ENCODE peak calls at places on chromosome 15, in eight cellular contexts. One of them, this sample, is unnamed.

GRCh38 chr15:99925661-99926461 is 192.6 kb upstream of the LYSMD4 start:
- DNase-seq in thoracic aorta: no peak
- DNase-seq in uterus: peak; percentile 54
- DNase-seq in fibroblast of lung: peak; percentile 6
- DNase-seq in Peyer's patch: peak; percentile 79
- DNase-seq in IMR-90: no peak
- DNase-seq in K562: peak; percentile 35
- DNase-seq in OCI-LY7: no peak
- DNase-seq in this sample: no peak

GRCh38 chr15:34329006-34329405 is 8.6 kb downstream of the SLC12A6 start:
- DNase-seq in OCI-LY7: no peak
- DNase-seq in thoracic aorta: no peak
- DNase-seq in fibroblast of lung: no peak
- DNase-seq in IMR-90: no peak
- DNase-seq in uterus: no peak
- DNase-seq in Peyer's patch: no peak
- DNase-seq in K562: no peak
- DNase-seq in this sample: no peak

GRCh38 chr15:28873006-28873405 is 12.8 kb upstream of the APBA2 start:
- DNase-seq in IMR-90: no peak
- DNase-seq in fibroblast of lung: no peak
- DNase-seq in uterus: no peak
- DNase-seq in OCI-LY7: no peak
- DNase-seq in thoracic aorta: no peak
- DNase-seq in K562: no peak
- DNase-seq in Peyer's patch: no peak
- DNase-seq in this sample: no peak

GRCh38 chr15:101099183-101099582 is 152.7 kb downstream of the CHSY1 start:
- DNase-seq in thoracic aorta: no peak
- DNase-seq in IMR-90: no peak
- DNase-seq in Peyer's patch: no peak
- DNase-seq in K562: no peak
- DNase-seq in uterus: no peak
- DNase-seq in fibroblast of lung: no peak
- DNase-seq in OCI-LY7: no peak
- DNase-seq in this sample: no peak

GRCh38 chr15:28975766-28976179 is 90.0 kb downstream of the APBA2 start:
- DNase-seq in uterus: no peak
- DNase-seq in K562: peak; percentile 74
- DNase-seq in IMR-90: peak; percentile 55
- DNase-seq in fibroblast of lung: peak; percentile 68
- DNase-seq in thoracic aorta: no peak
- DNase-seq in Peyer's patch: no peak
- DNase-seq in OCI-LY7: peak; percentile 67
- DNase-seq in this sample: peak; percentile 20

GRCh38 chr15:74200394-74200793 is 2.2 kb downstream of the STRA6 start:
- DNase-seq in fibroblast of lung: peak; percentile 61
- DNase-seq in IMR-90: peak; percentile 76
- DNase-seq in uterus: peak; percentile 66
- DNase-seq in thoracic aorta: peak; percentile 55
- DNase-seq in OCI-LY7: no peak
- DNase-seq in K562: no peak
- DNase-seq in Peyer's patch: no peak
- DNase-seq in this sample: no peak

GRCh38 chr15:63499611-63500010 is 4.8 kb upstream of the USP3 start:
- DNase-seq in thoracic aorta: no peak
- DNase-seq in fibroblast of lung: no peak
- DNase-seq in IMR-90: no peak
- DNase-seq in uterus: no peak
- DNase-seq in OCI-LY7: no peak
- DNase-seq in Peyer's patch: no peak
- DNase-seq in K562: no peak
- DNase-seq in this sample: no peak

GRCh38 chr15:41483115-41483514 is 10.6 kb upstream of the ITPKA start:
- DNase-seq in Peyer's patch: no peak
- DNase-seq in K562: no peak
- DNase-seq in OCI-LY7: no peak
- DNase-seq in uterus: no peak
- DNase-seq in IMR-90: no peak
- DNase-seq in fibroblast of lung: no peak
- DNase-seq in thoracic aorta: no peak
- DNase-seq in this sample: no peak

GRCh38 chr15:52408823-52409222 is 113.2 kb upstream of the MYO5C start:
- DNase-seq in fibroblast of lung: no peak
- DNase-seq in uterus: no peak
- DNase-seq in IMR-90: peak; percentile 8
- DNase-seq in Peyer's patch: no peak
- DNase-seq in K562: no peak
- DNase-seq in OCI-LY7: no peak
- DNase-seq in thoracic aorta: no peak
- DNase-seq in this sample: no peak

GRCh38 chr15:67190326-67190725 is 64.1 kb downstream of the AAGAB start:
- DNase-seq in Peyer's patch: no peak
- DNase-seq in IMR-90: peak; percentile 0
- DNase-seq in uterus: peak; percentile 16
- DNase-seq in thoracic aorta: no peak
- DNase-seq in K562: no peak
- DNase-seq in fibroblast of lung: no peak
- DNase-seq in OCI-LY7: no peak
- DNase-seq in this sample: no peak

GRCh38 chr15:64536244-64536836 is 76.0 kb downstream of the ZNF609 start:
- DNase-seq in fibroblast of lung: peak; percentile 78
- DNase-seq in Peyer's patch: no peak
- DNase-seq in IMR-90: peak; percentile 92
- DNase-seq in uterus: no peak
- DNase-seq in OCI-LY7: no peak
- DNase-seq in K562: no peak
- DNase-seq in thoracic aorta: no peak
- DNase-seq in this sample: no peak

GRCh38 chr15:67175643-67176071 is 78.8 kb downstream of the AAGAB start:
- DNase-seq in Peyer's patch: peak; percentile 48
- DNase-seq in IMR-90: peak; percentile 69
- DNase-seq in fibroblast of lung: peak; percentile 83
- DNase-seq in thoracic aorta: no peak
- DNase-seq in uterus: no peak
- DNase-seq in OCI-LY7: no peak
- DNase-seq in K562: no peak
- DNase-seq in this sample: no peak

GRCh38 chr15:87816811-87817210 is 439.7 kb downstream of the NTRK3 start:
- DNase-seq in Peyer's patch: no peak
- DNase-seq in IMR-90: peak; percentile 99
- DNase-seq in K562: no peak
- DNase-seq in fibroblast of lung: peak; percentile 84
- DNase-seq in OCI-LY7: no peak
- DNase-seq in thoracic aorta: no peak
- DNase-seq in uterus: no peak
- DNase-seq in this sample: no peak

GRCh38 chr15:66780973-66781718 is 79.1 kb downstream of the SMAD6 start:
- DNase-seq in fibroblast of lung: no peak
- DNase-seq in K562: no peak
- DNase-seq in Peyer's patch: peak; percentile 37
- DNase-seq in OCI-LY7: no peak
- DNase-seq in uterus: no peak
- DNase-seq in thoracic aorta: no peak
- DNase-seq in IMR-90: no peak
- DNase-seq in this sample: no peak

GRCh38 chr15:48603123-48603500 is 42.4 kb downstream of the FBN1 start:
- DNase-seq in OCI-LY7: no peak
- DNase-seq in K562: no peak
- DNase-seq in IMR-90: no peak
- DNase-seq in thoracic aorta: no peak
- DNase-seq in fibroblast of lung: no peak
- DNase-seq in uterus: no peak
- DNase-seq in Peyer's patch: no peak
- DNase-seq in this sample: peak; percentile 7

GRCh38 chr15:77358545-77359240 is 61.2 kb downstream of the PEAK1 start:
- DNase-seq in fibroblast of lung: no peak
- DNase-seq in uterus: no peak
- DNase-seq in Peyer's patch: no peak
- DNase-seq in IMR-90: peak; percentile 46
- DNase-seq in thoracic aorta: no peak
- DNase-seq in K562: no peak
- DNase-seq in OCI-LY7: no peak
- DNase-seq in this sample: no peak
- H3K4me1 ChIP-seq in fibroblast of lung: no peaks in the 10 kb centered on the region
- H3K4me1 ChIP-seq in uterus: no peaks in the 10 kb centered on the region
- H3K4me1 ChIP-seq in Peyer's patch: no peaks in the 10 kb centered on the region
- H3K4me1 ChIP-seq in IMR-90: peaks cover 2% of the 10 kb centered on the region
- H3K4me1 ChIP-seq in thoracic aorta: no peaks in the 10 kb centered on the region
- H3K4me1 ChIP-seq in K562: no peaks in the 10 kb centered on the region
- H3K4me1 ChIP-seq in OCI-LY7: no peaks in the 10 kb centered on the region
- H3K4me1 ChIP-seq in this sample: no peaks in the 10 kb centered on the region

GRCh38 chr15:50321680-50322079 is 33.3 kb downstream of the GABPB1 start:
- DNase-seq in OCI-LY7: no peak
- DNase-seq in Peyer's patch: no peak
- DNase-seq in uterus: no peak
- DNase-seq in thoracic aorta: no peak
- DNase-seq in IMR-90: peak; percentile 25
- DNase-seq in K562: no peak
- DNase-seq in fibroblast of lung: peak; percentile 47
- DNase-seq in this sample: no peak
- H3K4me3 ChIP-seq in OCI-LY7: no peak overlapping the region
- H3K4me3 ChIP-seq in Peyer's patch: no peak overlapping the region
- H3K4me3 ChIP-seq in uterus: no peak overlapping the region
- H3K4me3 ChIP-seq in thoracic aorta: no peak overlapping the region
- H3K4me3 ChIP-seq in IMR-90: no peak overlapping the region
- H3K4me3 ChIP-seq in K562: no peak overlapping the region
- H3K4me3 ChIP-seq in fibroblast of lung: no peak overlapping the region
- H3K4me3 ChIP-seq in this sample: no peak overlapping the region

GRCh38 chr15:70328137-70329115 is 230.7 kb upstream of the TLE3 start:
- DNase-seq in IMR-90: peak; percentile 48
- DNase-seq in fibroblast of lung: peak; percentile 65
- DNase-seq in K562: no peak
- DNase-seq in Peyer's patch: no peak
- DNase-seq in thoracic aorta: no peak
- DNase-seq in OCI-LY7: no peak
- DNase-seq in uterus: peak; percentile 57
- DNase-seq in this sample: no peak
- H3K27ac ChIP-seq in IMR-90: no peak overlapping the region
- H3K27ac ChIP-seq in fibroblast of lung: no peak overlapping the region
- H3K27ac ChIP-seq in K562: no peak overlapping the region
- H3K27ac ChIP-seq in Peyer's patch: no peak overlapping the region
- H3K27ac ChIP-seq in thoracic aorta: no peak overlapping the region
- H3K27ac ChIP-seq in OCI-LY7: no peak overlapping the region
- H3K27ac ChIP-seq in uterus: no peak overlapping the region
- H3K27ac ChIP-seq in this sample: no peak overlapping the region

GRCh38 chr15:40345867-40346578 is 4.8 kb upstream of the PHGR1 start:
- DNase-seq in IMR-90: no peak
- DNase-seq in fibroblast of lung: no peak
- DNase-seq in K562: no peak
- DNase-seq in OCI-LY7: no peak
- DNase-seq in uterus: no peak
- DNase-seq in thoracic aorta: no peak
- DNase-seq in Peyer's patch: peak; percentile 91
- DNase-seq in this sample: no peak
- H3K4me1 ChIP-seq in IMR-90: peaks cover 22% of the 10 kb centered on the region
- H3K4me1 ChIP-seq in fibroblast of lung: peaks cover 20% of the 10 kb centered on the region
- H3K4me1 ChIP-seq in K562: no peaks in the 10 kb centered on the region
- H3K4me1 ChIP-seq in OCI-LY7: peaks cover 4% of the 10 kb centered on the region
- H3K4me1 ChIP-seq in uterus: no peaks in the 10 kb centered on the region
- H3K4me1 ChIP-seq in thoracic aorta: peaks cover 26% of the 10 kb centered on the region
- H3K4me1 ChIP-seq in Peyer's patch: no peaks in the 10 kb centered on the region
- H3K4me1 ChIP-seq in this sample: no peaks in the 10 kb centered on the region